ENCODE peak calls at places on chromosomes 4 and X, in eight cellular contexts. M, U, S, L, X, K, D and Z are unnamed samples.

GRCh38 chrX:7334253-7334935 is 186.4 kb upstream of the PUDP start:
- DNase-seq in M (no peak), U (no peak), S (no peak), L (peak), X (no peak), K (no peak), D (no peak), Z (no peak)

GRCh38 chrX:47160781-47161180 is 15.8 kb downstream of the RBM10 start:
- DNase-seq in M (no peak), U (no peak), S (no peak), L (no peak), X (no peak), K (no peak), D (no peak), Z (no peak)

GRCh38 chr4:90028460-90028859 is 98.7 kb upstream of the CCSER1 start:
- DNase-seq in M (no peak), U (no peak), S (no peak), L (no peak), X (no peak), K (no peak), D (no peak), Z (no peak)

GRCh38 chrX:23742174-23742692 is 843 bp downstream of the ACOT9 start:
- DNase-seq in M (no peak), U (no peak), S (peak), L (peak), X (no peak), K (peak), D (no peak), Z (no peak)

GRCh38 chrX:153343674-153344073 is 9.7 kb downstream of the ZNF275 start:
- DNase-seq in M (no peak), U (no peak), S (no peak), L (no peak), X (no peak), K (no peak), D (no peak), Z (no peak)

GRCh38 chrX:148794350-148794749 is 293.9 kb downstream of the AFF2 start:
- DNase-seq in M (no peak), U (no peak), S (no peak), L (no peak), X (no peak), K (no peak), D (no peak), Z (no peak)

GRCh38 chr4:150518559-150518958 is 63.4 kb upstream of the MAB21L2 start:
- DNase-seq in M (no peak), U (no peak), S (no peak), L (peak), X (no peak), K (no peak), D (no peak), Z (no peak)

GRCh38 chr4:37732787-37733186 is 46.6 kb upstream of the RELL1 start:
- DNase-seq in M (no peak), U (no peak), S (no peak), L (no peak), X (no peak), K (no peak), D (no peak), Z (no peak)

GRCh38 chr4:80197601-80198444 is 520 bp downstream of the PRDM8 start:
- DNase-seq in M (peak), U (no peak), S (peak), L (no peak), X (no peak), K (no peak), D (no peak), Z (no peak)

GRCh38 chrX:21408324-21408723 is 34.1 kb downstream of the CNKSR2 start:
- DNase-seq in M (no peak), U (no peak), S (no peak), L (no peak), X (no peak), K (peak), D (no peak), Z (no peak)

GRCh38 chr4:23374280-23374679 is 515.6 kb downstream of the PPARGC1A start:
- DNase-seq in M (no peak), U (no peak), S (no peak), L (no peak), X (no peak), K (no peak), D (no peak), Z (no peak)

GRCh38 chr4:22369901-22370562 is 145.8 kb downstream of the ADGRA3 start:
- DNase-seq in M (no peak), U (no peak), S (no peak), L (no peak), X (no peak), K (no peak), D (no peak), Z (no peak)

GRCh38 chr4:96295143-96295763 is 455.4 kb downstream of the PDHA2 start:
- DNase-seq in M (no peak), U (no peak), S (no peak), L (no peak), X (no peak), K (no peak), D (no peak), Z (no peak)

GRCh38 chr4:721261-722171 is 15.9 kb downstream of the PCGF3 start:
- DNase-seq in M (no peak), U (no peak), S (peak), L (no peak), X (no peak), K (no peak), D (no peak), Z (no peak)

GRCh38 chr4:118773082-118773792 is 62.7 kb downstream of the SEC24D start:
- DNase-seq in M (no peak), U (no peak), S (no peak), L (no peak), X (no peak), K (no peak), D (no peak), Z (no peak)

GRCh38 chr4:138609943-138610350 is 367.8 kb upstream of the SLC7A11 start:
- DNase-seq in M (no peak), U (no peak), S (no peak), L (peak), X (no peak), K (no peak), D (no peak), Z (no peak)

GRCh38 chr4:8727546-8728510 is 135.3 kb downstream of the CPZ start:
- DNase-seq in M (no peak), U (no peak), S (no peak), L (no peak), X (no peak), K (no peak), D (no peak), Z (no peak)

GRCh38 chrX:20046864-20047263 is 56.0 kb upstream of the BCLAF3 start:
- DNase-seq in M (no peak), U (no peak), S (no peak), L (no peak), X (no peak), K (no peak), D (no peak), Z (no peak)

GRCh38 chr4:158006973-158007372 is 165.9 kb downstream of the GASK1B start:
- DNase-seq in M (no peak), U (no peak), S (no peak), L (no peak), X (no peak), K (no peak), D (no peak), Z (no peak)

GRCh38 chr4:124754671-124755070 is 42.1 kb upstream of the ANKRD50 start:
- DNase-seq in M (no peak), U (no peak), S (no peak), L (no peak), X (no peak), K (no peak), D (no peak), Z (no peak)

GRCh38 chr4:139015948-139016451 is 419 bp downstream of the NOCT start:
- DNase-seq in M (no peak), U (no peak), S (peak), L (no peak), X (no peak), K (no peak), D (peak), Z (peak)

GRCh38 chrX:45774961-45775360 is 574.3 kb upstream of the DIPK2B start:
- DNase-seq in M (no peak), U (no peak), S (no peak), L (no peak), X (no peak), K (no peak), D (no peak), Z (no peak)

GRCh38 chrX:133698298-133698697 is 283.0 kb upstream of the GPC4 start:
- DNase-seq in M (no peak), U (no peak), S (no peak), L (peak), X (no peak), K (no peak), D (no peak), Z (no peak)

GRCh38 chr4:112170451-112170993 is 25.3 kb downstream of the FAM241A start:
- DNase-seq in M (no peak), U (no peak), S (no peak), L (no peak), X (no peak), K (no peak), D (no peak), Z (no peak)

GRCh38 chr4:929970-930625 is 2.0 kb downstream of the GAK start:
- DNase-seq in M (no peak), U (no peak), S (peak), L (no peak), X (no peak), K (no peak), D (no peak), Z (no peak)

GRCh38 chr4:16809064-16809463 is 89.4 kb downstream of the LDB2 start:
- DNase-seq in M (no peak), U (no peak), S (no peak), L (no peak), X (no peak), K (no peak), D (no peak), Z (no peak)

GRCh38 chr4:55016131-55016530 is 109.3 kb downstream of the KDR start:
- DNase-seq in M (no peak), U (no peak), S (no peak), L (no peak), X (no peak), K (no peak), D (no peak), Z (no peak)

GRCh38 chr4:74886490-74886889 is 46.4 kb upstream of the PARM1 start:
- DNase-seq in M (no peak), U (no peak), S (no peak), L (no peak), X (no peak), K (peak), D (no peak), Z (no peak)